ENCODE peak calls at places on chromosomes 7 and 10, in ten cellular contexts. One of them, this sample, is unnamed.

GRCh38 chr10:24444337-24444736 is 235.4 kb downstream of the KIAA1217 start:
- DNase-seq in A549: no peak
- DNase-seq in substantia nigra: no peak
- DNase-seq in NCI-H226: peak
- DNase-seq in pancreas: no peak
- DNase-seq in activated CD8-positive, alpha-beta memory T cell treated with anti-CD3 and anti-CD28 coated beads, Interleukin-2, amount 50 U/mL, for 4 hours: no peak
- DNase-seq in amniotic epithelial cell: peak
- DNase-seq in osteocyte: no peak
- DNase-seq in T-helper 2 cell treated with Interferon-gamma antibody and Interleukin-4, amounts not matched to agents 5 μg/mL and 100 μg/mL, for 36 hours: no peak
- DNase-seq in T-cell: no peak
- DNase-seq in this sample: no peak

GRCh38 chr10:69869291-69869841 is 67.7 kb downstream of the COL13A1 start:
- DNase-seq in A549: no peak
- DNase-seq in substantia nigra: no peak
- DNase-seq in NCI-H226: peak
- DNase-seq in pancreas: no peak
- DNase-seq in activated CD8-positive, alpha-beta memory T cell treated with anti-CD3 and anti-CD28 coated beads, Interleukin-2, amount 50 U/mL, for 4 hours: no peak
- DNase-seq in amniotic epithelial cell: peak
- DNase-seq in osteocyte: no peak
- DNase-seq in T-helper 2 cell treated with Interferon-gamma antibody and Interleukin-4, amounts not matched to agents 5 μg/mL and 100 μg/mL, for 36 hours: no peak
- DNase-seq in T-cell: no peak
- DNase-seq in this sample: no peak

GRCh38 chr10:33273295-33274002 is 61.0 kb downstream of the NRP1 start:
- DNase-seq in A549: peak
- DNase-seq in substantia nigra: no peak
- DNase-seq in NCI-H226: peak
- DNase-seq in pancreas: peak
- DNase-seq in activated CD8-positive, alpha-beta memory T cell treated with anti-CD3 and anti-CD28 coated beads, Interleukin-2, amount 50 U/mL, for 4 hours: no peak
- DNase-seq in amniotic epithelial cell: peak
- DNase-seq in osteocyte: peak
- DNase-seq in T-helper 2 cell treated with Interferon-gamma antibody and Interleukin-4, amounts not matched to agents 5 μg/mL and 100 μg/mL, for 36 hours: no peak
- DNase-seq in T-cell: no peak
- DNase-seq in this sample: no peak

GRCh38 chr7:64630496-64630895 is 35.4 kb upstream of the ZNF107 start:
- DNase-seq in A549: no peak
- DNase-seq in substantia nigra: no peak
- DNase-seq in NCI-H226: no peak
- DNase-seq in pancreas: no peak
- DNase-seq in activated CD8-positive, alpha-beta memory T cell treated with anti-CD3 and anti-CD28 coated beads, Interleukin-2, amount 50 U/mL, for 4 hours: no peak
- DNase-seq in amniotic epithelial cell: peak
- DNase-seq in osteocyte: no peak
- DNase-seq in T-helper 2 cell treated with Interferon-gamma antibody and Interleukin-4, amounts not matched to agents 5 μg/mL and 100 μg/mL, for 36 hours: no peak
- DNase-seq in T-cell: no peak
- DNase-seq in this sample: peak

GRCh38 chr7:86469680-86470295 is 173.9 kb upstream of the GRM3 start:
- DNase-seq in A549: peak
- DNase-seq in substantia nigra: peak
- DNase-seq in NCI-H226: peak
- DNase-seq in pancreas: peak
- DNase-seq in activated CD8-positive, alpha-beta memory T cell treated with anti-CD3 and anti-CD28 coated beads, Interleukin-2, amount 50 U/mL, for 4 hours: no peak
- DNase-seq in amniotic epithelial cell: peak
- DNase-seq in osteocyte: peak
- DNase-seq in T-helper 2 cell treated with Interferon-gamma antibody and Interleukin-4, amounts not matched to agents 5 μg/mL and 100 μg/mL, for 36 hours: peak
- DNase-seq in T-cell: no peak
- DNase-seq in this sample: peak

GRCh38 chr7:69871213-69871885 is 273.1 kb downstream of the AUTS2 start:
- DNase-seq in A549: peak
- DNase-seq in substantia nigra: no peak
- DNase-seq in NCI-H226: peak
- DNase-seq in pancreas: no peak
- DNase-seq in activated CD8-positive, alpha-beta memory T cell treated with anti-CD3 and anti-CD28 coated beads, Interleukin-2, amount 50 U/mL, for 4 hours: no peak
- DNase-seq in amniotic epithelial cell: peak
- DNase-seq in osteocyte: no peak
- DNase-seq in T-helper 2 cell treated with Interferon-gamma antibody and Interleukin-4, amounts not matched to agents 5 μg/mL and 100 μg/mL, for 36 hours: no peak
- DNase-seq in T-cell: no peak
- DNase-seq in this sample: no peak

GRCh38 chr10:74208081-74208480 is 57.1 kb downstream of the ADK start:
- DNase-seq in A549: no peak
- DNase-seq in substantia nigra: no peak
- DNase-seq in NCI-H226: no peak
- DNase-seq in pancreas: peak
- DNase-seq in activated CD8-positive, alpha-beta memory T cell treated with anti-CD3 and anti-CD28 coated beads, Interleukin-2, amount 50 U/mL, for 4 hours: no peak
- DNase-seq in amniotic epithelial cell: no peak
- DNase-seq in osteocyte: no peak
- DNase-seq in T-helper 2 cell treated with Interferon-gamma antibody and Interleukin-4, amounts not matched to agents 5 μg/mL and 100 μg/mL, for 36 hours: no peak
- DNase-seq in T-cell: no peak
- DNase-seq in this sample: no peak

GRCh38 chr10:71765907-71766716 is 7.2 kb downstream of the VSIR start:
- DNase-seq in A549: no peak
- DNase-seq in substantia nigra: no peak
- DNase-seq in NCI-H226: no peak
- DNase-seq in pancreas: no peak
- DNase-seq in activated CD8-positive, alpha-beta memory T cell treated with anti-CD3 and anti-CD28 coated beads, Interleukin-2, amount 50 U/mL, for 4 hours: no peak
- DNase-seq in amniotic epithelial cell: no peak
- DNase-seq in osteocyte: no peak
- DNase-seq in T-helper 2 cell treated with Interferon-gamma antibody and Interleukin-4, amounts not matched to agents 5 μg/mL and 100 μg/mL, for 36 hours: no peak
- DNase-seq in T-cell: no peak
- DNase-seq in this sample: no peak

GRCh38 chr7:101782886-101783285 is 34.5 kb upstream of the CUX1 start:
- DNase-seq in A549: no peak
- DNase-seq in substantia nigra: no peak
- DNase-seq in NCI-H226: peak
- DNase-seq in pancreas: no peak
- DNase-seq in activated CD8-positive, alpha-beta memory T cell treated with anti-CD3 and anti-CD28 coated beads, Interleukin-2, amount 50 U/mL, for 4 hours: no peak
- DNase-seq in amniotic epithelial cell: peak
- DNase-seq in osteocyte: no peak
- DNase-seq in T-helper 2 cell treated with Interferon-gamma antibody and Interleukin-4, amounts not matched to agents 5 μg/mL and 100 μg/mL, for 36 hours: no peak
- DNase-seq in T-cell: no peak
- DNase-seq in this sample: no peak

GRCh38 chr7:51263631-51264484 is 52.8 kb downstream of the COBL start:
- DNase-seq in A549: no peak
- DNase-seq in substantia nigra: no peak
- DNase-seq in NCI-H226: no peak
- DNase-seq in pancreas: peak
- DNase-seq in activated CD8-positive, alpha-beta memory T cell treated with anti-CD3 and anti-CD28 coated beads, Interleukin-2, amount 50 U/mL, for 4 hours: no peak
- DNase-seq in amniotic epithelial cell: no peak
- DNase-seq in osteocyte: peak
- DNase-seq in T-helper 2 cell treated with Interferon-gamma antibody and Interleukin-4, amounts not matched to agents 5 μg/mL and 100 μg/mL, for 36 hours: no peak
- DNase-seq in T-cell: no peak
- DNase-seq in this sample: peak

GRCh38 chr7:32762321-32762669 is 129.3 kb downstream of the KBTBD2 start:
- DNase-seq in A549: no peak
- DNase-seq in substantia nigra: no peak
- DNase-seq in NCI-H226: no peak
- DNase-seq in pancreas: no peak
- DNase-seq in activated CD8-positive, alpha-beta memory T cell treated with anti-CD3 and anti-CD28 coated beads, Interleukin-2, amount 50 U/mL, for 4 hours: no peak
- DNase-seq in amniotic epithelial cell: no peak
- DNase-seq in osteocyte: no peak
- DNase-seq in T-helper 2 cell treated with Interferon-gamma antibody and Interleukin-4, amounts not matched to agents 5 μg/mL and 100 μg/mL, for 36 hours: no peak
- DNase-seq in T-cell: no peak
- DNase-seq in this sample: no peak

GRCh38 chr10:59648711-59649201 is 60.9 kb downstream of the SLC16A9 start:
- DNase-seq in A549: no peak
- DNase-seq in substantia nigra: no peak
- DNase-seq in NCI-H226: no peak
- DNase-seq in pancreas: no peak
- DNase-seq in activated CD8-positive, alpha-beta memory T cell treated with anti-CD3 and anti-CD28 coated beads, Interleukin-2, amount 50 U/mL, for 4 hours: no peak
- DNase-seq in amniotic epithelial cell: no peak
- DNase-seq in osteocyte: no peak
- DNase-seq in T-helper 2 cell treated with Interferon-gamma antibody and Interleukin-4, amounts not matched to agents 5 μg/mL and 100 μg/mL, for 36 hours: no peak
- DNase-seq in T-cell: no peak
- DNase-seq in this sample: no peak

GRCh38 chr10:62632071-62632809 is 172.3 kb upstream of the ADO start:
- DNase-seq in A549: no peak
- DNase-seq in substantia nigra: no peak
- DNase-seq in NCI-H226: no peak
- DNase-seq in pancreas: no peak
- DNase-seq in activated CD8-positive, alpha-beta memory T cell treated with anti-CD3 and anti-CD28 coated beads, Interleukin-2, amount 50 U/mL, for 4 hours: peak
- DNase-seq in amniotic epithelial cell: no peak
- DNase-seq in osteocyte: no peak
- DNase-seq in T-helper 2 cell treated with Interferon-gamma antibody and Interleukin-4, amounts not matched to agents 5 μg/mL and 100 μg/mL, for 36 hours: peak
- DNase-seq in T-cell: peak
- DNase-seq in this sample: no peak

GRCh38 chr7:88102686-88103085 is 117.2 kb downstream of the SRI start:
- DNase-seq in A549: no peak
- DNase-seq in substantia nigra: no peak
- DNase-seq in NCI-H226: no peak
- DNase-seq in pancreas: no peak
- DNase-seq in activated CD8-positive, alpha-beta memory T cell treated with anti-CD3 and anti-CD28 coated beads, Interleukin-2, amount 50 U/mL, for 4 hours: no peak
- DNase-seq in amniotic epithelial cell: no peak
- DNase-seq in osteocyte: no peak
- DNase-seq in T-helper 2 cell treated with Interferon-gamma antibody and Interleukin-4, amounts not matched to agents 5 μg/mL and 100 μg/mL, for 36 hours: no peak
- DNase-seq in T-cell: no peak
- DNase-seq in this sample: no peak

GRCh38 chr10:31749981-31750850 is 178.4 kb downstream of the ARHGAP12 start:
- DNase-seq in A549: no peak
- DNase-seq in substantia nigra: peak
- DNase-seq in NCI-H226: no peak
- DNase-seq in pancreas: peak
- DNase-seq in activated CD8-positive, alpha-beta memory T cell treated with anti-CD3 and anti-CD28 coated beads, Interleukin-2, amount 50 U/mL, for 4 hours: no peak
- DNase-seq in amniotic epithelial cell: no peak
- DNase-seq in osteocyte: no peak
- DNase-seq in T-helper 2 cell treated with Interferon-gamma antibody and Interleukin-4, amounts not matched to agents 5 μg/mL and 100 μg/mL, for 36 hours: no peak
- DNase-seq in T-cell: no peak
- DNase-seq in this sample: no peak

GRCh38 chr7:73869011-73869785 is 8.2 kb downstream of the TMEM270 start:
- DNase-seq in A549: no peak
- DNase-seq in substantia nigra: no peak
- DNase-seq in NCI-H226: no peak
- DNase-seq in pancreas: no peak
- DNase-seq in activated CD8-positive, alpha-beta memory T cell treated with anti-CD3 and anti-CD28 coated beads, Interleukin-2, amount 50 U/mL, for 4 hours: no peak
- DNase-seq in amniotic epithelial cell: no peak
- DNase-seq in osteocyte: no peak
- DNase-seq in T-helper 2 cell treated with Interferon-gamma antibody and Interleukin-4, amounts not matched to agents 5 μg/mL and 100 μg/mL, for 36 hours: no peak
- DNase-seq in T-cell: no peak
- DNase-seq in this sample: no peak

GRCh38 chr7:40680657-40681056 is 545.9 kb downstream of the SUGCT start:
- DNase-seq in A549: peak
- DNase-seq in substantia nigra: no peak
- DNase-seq in NCI-H226: no peak
- DNase-seq in pancreas: no peak
- DNase-seq in activated CD8-positive, alpha-beta memory T cell treated with anti-CD3 and anti-CD28 coated beads, Interleukin-2, amount 50 U/mL, for 4 hours: no peak
- DNase-seq in amniotic epithelial cell: peak
- DNase-seq in osteocyte: no peak
- DNase-seq in T-helper 2 cell treated with Interferon-gamma antibody and Interleukin-4, amounts not matched to agents 5 μg/mL and 100 μg/mL, for 36 hours: no peak
- DNase-seq in T-cell: no peak
- DNase-seq in this sample: no peak

GRCh38 chr7:117796889-117797288 is 76.4 kb downstream of the CTTNBP2 start:
- DNase-seq in A549: no peak
- DNase-seq in substantia nigra: no peak
- DNase-seq in NCI-H226: no peak
- DNase-seq in pancreas: no peak
- DNase-seq in activated CD8-positive, alpha-beta memory T cell treated with anti-CD3 and anti-CD28 coated beads, Interleukin-2, amount 50 U/mL, for 4 hours: no peak
- DNase-seq in amniotic epithelial cell: no peak
- DNase-seq in osteocyte: no peak
- DNase-seq in T-helper 2 cell treated with Interferon-gamma antibody and Interleukin-4, amounts not matched to agents 5 μg/mL and 100 μg/mL, for 36 hours: no peak
- DNase-seq in T-cell: no peak
- DNase-seq in this sample: no peak

GRCh38 chr10:25068152-25069058 is 52.0 kb downstream of the THNSL1 start:
- DNase-seq in A549: no peak
- DNase-seq in substantia nigra: peak
- DNase-seq in NCI-H226: no peak
- DNase-seq in pancreas: no peak
- DNase-seq in activated CD8-positive, alpha-beta memory T cell treated with anti-CD3 and anti-CD28 coated beads, Interleukin-2, amount 50 U/mL, for 4 hours: no peak
- DNase-seq in amniotic epithelial cell: no peak
- DNase-seq in osteocyte: no peak
- DNase-seq in T-helper 2 cell treated with Interferon-gamma antibody and Interleukin-4, amounts not matched to agents 5 μg/mL and 100 μg/mL, for 36 hours: no peak
- DNase-seq in T-cell: no peak
- DNase-seq in this sample: no peak

GRCh38 chr10:35650894-35651293 is 8.8 kb upstream of the FZD8 start:
- DNase-seq in A549: no peak
- DNase-seq in substantia nigra: no peak
- DNase-seq in NCI-H226: no peak
- DNase-seq in pancreas: no peak
- DNase-seq in activated CD8-positive, alpha-beta memory T cell treated with anti-CD3 and anti-CD28 coated beads, Interleukin-2, amount 50 U/mL, for 4 hours: no peak
- DNase-seq in amniotic epithelial cell: no peak
- DNase-seq in osteocyte: no peak
- DNase-seq in T-helper 2 cell treated with Interferon-gamma antibody and Interleukin-4, amounts not matched to agents 5 μg/mL and 100 μg/mL, for 36 hours: no peak
- DNase-seq in T-cell: no peak
- DNase-seq in this sample: no peak

GRCh38 chr7:44461387-44461786 is 29.1 kb downstream of the NUDCD3 start:
- DNase-seq in A549: no peak
- DNase-seq in substantia nigra: no peak
- DNase-seq in NCI-H226: peak
- DNase-seq in pancreas: no peak
- DNase-seq in activated CD8-positive, alpha-beta memory T cell treated with anti-CD3 and anti-CD28 coated beads, Interleukin-2, amount 50 U/mL, for 4 hours: peak
- DNase-seq in amniotic epithelial cell: peak
- DNase-seq in osteocyte: no peak
- DNase-seq in T-helper 2 cell treated with Interferon-gamma antibody and Interleukin-4, amounts not matched to agents 5 μg/mL and 100 μg/mL, for 36 hours: peak
- DNase-seq in T-cell: no peak
- DNase-seq in this sample: no peak

This sample was measured in Caco-2.